ENCODE peak calls at places on chromosomes 11 and 22, in eight cellular contexts. S is activated T-helper 2 cell treated with anti-CD3 and anti-CD28 coated beads, Interferon-gamma antibody, Interleukin-2, Interleukin-4, amounts not matched to agents 10 μg/mL and 5 μg/mL and 100 μg/mL, durations not matched to agents 14 hours and 24 hours and 36 hours; B is coronary artery; Z is OCI-LY7; G is dorsolateral prefrontal cortex; H is AG08396; E is activated T-cell treated with anti-CD3 and anti-CD28 coated beads, Interleukin-2, amount 50 U/mL, for 72 hours; O is EL. D is an unnamed sample.

GRCh38 chr22:27318516-27318915 is 483.0 kb downstream of the MN1 start:
- DNase-seq in B (no peak), O (peak), Z (peak), G (no peak), E (no peak), H (no peak), S (no peak), D (no peak)

GRCh38 chr11:78099671-78100070 is 20.0 kb upstream of the NDUFC2 start:
- DNase-seq in B (no peak), E (no peak), G (no peak), H (no peak), S (no peak), O (no peak), Z (no peak), D (no peak)

GRCh38 chr22:50310209-50310722 is 2.8 kb upstream of the PLXNB2 start:
- DNase-seq in G (no peak), S (no peak), E (no peak), H (no peak), B (no peak), O (no peak), Z (no peak), D (no peak)

GRCh38 chr11:134578807-134579708 is 167.0 kb upstream of the B3GAT1 start:
- DNase-seq in S (no peak), B (peak), Z (no peak), O (no peak), G (no peak), H (no peak), E (no peak), D (peak)

GRCh38 chr11:32221476-32222032 is 130.7 kb downstream of the RCN1 start:
- DNase-seq in B (no peak), H (no peak), G (no peak), S (no peak), O (no peak), E (no peak), Z (no peak), D (no peak)

GRCh38 chr11:6611092-6612007 is 666 bp downstream of the TAF10 start:
- DNase-seq in Z (peak), H (no peak), S (no peak), E (peak), O (peak), B (peak), G (no peak), D (peak)

GRCh38 chr11:23903044-23903704 is 593.7 kb upstream of the LUZP2 start:
- DNase-seq in B (no peak), S (no peak), O (peak), E (no peak), Z (no peak), G (no peak), H (peak), D (no peak)

GRCh38 chr11:129315781-129316579 is 59.7 kb upstream of the BARX2 start:
- DNase-seq in S (no peak), H (no peak), B (no peak), Z (no peak), E (no peak), O (no peak), G (no peak), D (no peak)

GRCh38 chr22:48950151-48950915 is 877.3 kb downstream of the BRD1 start:
- DNase-seq in G (no peak), O (no peak), B (peak), S (no peak), Z (no peak), E (no peak), H (no peak), D (no peak)

GRCh38 chr11:118073554-118073953 is 3.3 kb upstream of the TMPRSS4 start:
- DNase-seq in O (no peak), Z (no peak), B (no peak), S (no peak), E (no peak), H (no peak), G (no peak), D (no peak)

GRCh38 chr22:42270178-42270511 is 308 bp downstream of the TCF20 start:
- DNase-seq in E (no peak), Z (no peak), G (no peak), O (peak), H (no peak), S (peak), B (no peak), D (no peak)

GRCh38 chr22:45329536-45329936 is 19.8 kb downstream of the FAM118A start:
- DNase-seq in H (no peak), O (no peak), S (no peak), E (no peak), G (peak), Z (no peak), B (no peak), D (no peak)

GRCh38 chr11:2459796-2460531 is 15.2 kb downstream of the KCNQ1 start:
- DNase-seq in G (no peak), Z (no peak), E (no peak), O (no peak), S (no peak), H (no peak), B (peak), D (no peak)

GRCh38 chr11:116199182-116199581 is 573.6 kb downstream of the BUD13 start:
- DNase-seq in Z (no peak), G (no peak), H (no peak), S (no peak), O (no peak), E (no peak), B (no peak), D (no peak)

GRCh38 chr11:101346591-101346990 is 217.0 kb upstream of the PGR start:
- DNase-seq in Z (no peak), O (peak), G (no peak), E (no peak), H (peak), S (no peak), B (no peak), D (no peak)

GRCh38 chr22:48242461-48242864 is 1480.0 kb downstream of the TBC1D22A start:
- DNase-seq in S (no peak), G (no peak), E (no peak), H (no peak), Z (no peak), O (no peak), B (peak), D (no peak)

GRCh38 chr22:26033586-26033985 is 135.7 kb upstream of the SEZ6L start:
- DNase-seq in H (no peak), Z (no peak), S (no peak), G (no peak), E (no peak), O (no peak), B (peak), D (no peak)

GRCh38 chr11:1476946-1477736 is 9.4 kb downstream of the MOB2 start:
- DNase-seq in Z (no peak), S (no peak), H (no peak), G (peak), E (no peak), O (no peak), B (no peak), D (no peak)

GRCh38 chr11:57072640-57073039 is 83.9 kb downstream of the OR5AK2 start:
- DNase-seq in B (no peak), E (no peak), S (no peak), Z (no peak), H (peak), O (peak), G (no peak), D (no peak)

GRCh38 chr11:128757886-128758612 is 64.2 kb downstream of the FLI1 start:
- DNase-seq in G (no peak), Z (peak), H (no peak), S (no peak), O (no peak), B (no peak), E (peak), D (peak)

GRCh38 chr11:126304457-126305072 is 705 bp downstream of the DCPS start:
- DNase-seq in Z (peak), S (no peak), O (no peak), H (no peak), E (no peak), G (no peak), B (no peak), D (peak)

GRCh38 chr11:105899776-105900175 is 122.3 kb downstream of the MSANTD4 start:
- DNase-seq in H (no peak), O (no peak), G (no peak), B (no peak), S (no peak), Z (no peak), E (no peak), D (no peak)

GRCh38 chr22:44888491-44888941 is 121.3 kb downstream of the PHF21B start:
- DNase-seq in O (no peak), G (no peak), B (peak), S (no peak), E (no peak), Z (no peak), H (no peak), D (no peak)

GRCh38 chr22:37164535-37164887 is 14.8 kb upstream of the IL2RB start:
- DNase-seq in S (no peak), B (no peak), Z (no peak), O (no peak), E (no peak), G (no peak), H (no peak), D (no peak)

GRCh38 chr11:57191308-57191707 is 9.6 kb downstream of the LRRC55 start:
- DNase-seq in H (no peak), Z (no peak), S (no peak), B (no peak), O (no peak), E (no peak), G (no peak), D (no peak)

GRCh38 chr11:79506734-79507344 is 66.0 kb upstream of the TENM4 start:
- DNase-seq in E (no peak), S (no peak), H (no peak), O (no peak), B (no peak), Z (no peak), G (no peak), D (no peak)

GRCh38 chr11:1047576-1048156 is 11.1 kb upstream of the MUC6 start:
- DNase-seq in S (no peak), Z (no peak), O (no peak), G (peak), B (no peak), H (no peak), E (no peak), D (no peak)

GRCh38 chr11:43489869-43490465 is 131.2 kb downstream of the TTC17 start:
- DNase-seq in Z (no peak), O (no peak), H (no peak), B (no peak), G (no peak), S (no peak), E (no peak), D (no peak)

GRCh38 chr22:43910178-43910695 is 13.4 kb upstream of the PNPLA3 start:
- DNase-seq in B (no peak), H (no peak), O (no peak), G (no peak), Z (no peak), E (no peak), S (no peak), D (no peak)

GRCh38 chr22:23256986-23257888 is 76.9 kb downstream of the BCR start:
- DNase-seq in H (peak), Z (no peak), O (peak), G (peak), B (peak), E (no peak), S (no peak), D (no peak)

GRCh38 chr11:17259931-17260499 is 16.5 kb upstream of the NUCB2 start:
- DNase-seq in S (no peak), B (no peak), O (no peak), E (no peak), H (no peak), Z (no peak), G (no peak), D (no peak)

D was measured in activated naive CD4-positive, alpha-beta T cell treated with anti-CD3 and anti-CD28 coated beads for 36 hours.